ENCODE peak calls at places on chromosomes 16 and 17, in four cellular contexts. Z is sigmoid colon, V is AG04450, G is right lobe of liver. X is an unnamed sample.

GRCh38 chr17:16406742-16407674 is 8.4 kb upstream of the TRPV2 start:
- DNase-seq in Z (no peak), V (no peak), G (peak), X (peak)

GRCh38 chr16:53743149-53743566 is 39.2 kb downstream of the FTO start:
- DNase-seq in Z (no peak), V (no peak), G (no peak), X (peak)

GRCh38 chr17:57577751-57578607 is 167.1 kb downstream of the CCDC182 start:
- DNase-seq in Z (peak), V (peak), G (no peak), X (no peak)

GRCh38 chr16:4624827-4625616 is 396 bp downstream of the MGRN1 start:
- DNase-seq in Z (peak), V (peak), G (peak), X (peak)

GRCh38 chr17:15133826-15134225 is 131.3 kb downstream of the PMP22 start:
- DNase-seq in Z (no peak), V (no peak), G (no peak), X (no peak)

GRCh38 chr17:9056566-9056965 is 35.3 kb downstream of the NTN1 start:
- DNase-seq in Z (peak), V (no peak), G (peak), X (peak)

GRCh38 chr16:57435838-57436237 is 11.3 kb downstream of the CIAPIN1 start:
- DNase-seq in Z (no peak), V (no peak), G (no peak), X (no peak)

GRCh38 chr16:89200124-89200849 is at the start of gene SLC22A31:
- DNase-seq in Z (no peak), V (no peak), G (no peak), X (peak)

GRCh38 chr17:21039839-21040575 is 2.8 kb downstream of the USP22 start:
- DNase-seq in Z (peak), V (no peak), G (no peak), X (no peak)

GRCh38 chr17:41171881-41172280 is 3.9 kb upstream of the KRTAP4-3 start:
- DNase-seq in Z (no peak), V (peak), G (no peak), X (no peak)

GRCh38 chr16:47492428-47493357 is 31.6 kb downstream of the PHKB start:
- DNase-seq in Z (peak), V (no peak), G (peak), X (peak)

GRCh38 chr17:45782889-45783592 is 1.1 kb upstream of the CRHR1 start:
- DNase-seq in Z (no peak), V (no peak), G (no peak), X (no peak)

GRCh38 chr17:3613139-3613538 is 3.9 kb upstream of the TRPV1 start:
- DNase-seq in Z (no peak), V (no peak), G (no peak), X (peak)

GRCh38 chr16:57648590-57649442 is 19.3 kb upstream of the ADGRG3 start:
- DNase-seq in Z (peak), V (peak), G (peak), X (peak)

GRCh38 chr16:4373909-4374742 is 2.5 kb downstream of the VASN start:
- DNase-seq in Z (peak), V (peak), G (peak), X (peak)

GRCh38 chr17:56786989-56787482 is 46.7 kb downstream of the C17orf67 start:
- DNase-seq in Z (no peak), V (peak), G (no peak), X (no peak)

GRCh38 chr17:59791603-59792457 is 84.4 kb downstream of the VMP1 start:
- DNase-seq in Z (no peak), V (no peak), G (no peak), X (no peak)

GRCh38 chr16:49452108-49452507 is 78.5 kb downstream of the C16orf78 start:
- DNase-seq in Z (no peak), V (no peak), G (no peak), X (no peak)

GRCh38 chr17:77427471-77427991 is 286.8 kb downstream of the SEC14L1 start:
- DNase-seq in Z (peak), V (no peak), G (no peak), X (peak)

GRCh38 chr16:86928517-86929148 is 350.3 kb downstream of the FOXL1 start:
- DNase-seq in Z (no peak), V (no peak), G (no peak), X (no peak)

GRCh38 chr16:66430214-66430613 is 3.1 kb downstream of the BEAN1 start:
- DNase-seq in Z (no peak), V (no peak), G (no peak), X (no peak)

GRCh38 chr17:45688353-45688752 is 95.8 kb upstream of the CRHR1 start:
- DNase-seq in Z (peak), V (no peak), G (no peak), X (no peak)

GRCh38 chr16:1745181-1745899 is 26.0 kb downstream of the NME3 start:
- DNase-seq in Z (no peak), V (peak), G (no peak), X (no peak)

GRCh38 chr16:75402821-75403475 is 30.4 kb downstream of the CFDP1 start:
- DNase-seq in Z (no peak), V (no peak), G (no peak), X (no peak)

GRCh38 chr17:57582881-57583756 is 162.0 kb downstream of the CCDC182 start:
- DNase-seq in Z (no peak), V (no peak), G (no peak), X (no peak)

GRCh38 chr17:65074778-65075250 is 18.3 kb upstream of the GNA13 start:
- DNase-seq in Z (peak), V (peak), G (peak), X (peak)

GRCh38 chr16:71570143-71570542 is 6.7 kb downstream of the TAT start:
- DNase-seq in Z (no peak), V (no peak), G (no peak), X (no peak)

GRCh38 chr17:57668332-57668731 is 76.8 kb downstream of the CCDC182 start:
- DNase-seq in Z (no peak), V (no peak), G (no peak), X (no peak)

GRCh38 chr17:9020824-9021157 is 519 bp upstream of the NTN1 start:
- DNase-seq in Z (peak), V (no peak), G (peak), X (no peak)

GRCh38 chr17:42126836-42127235 is 4.2 kb downstream of the HSPB9 start:
- DNase-seq in Z (no peak), V (no peak), G (no peak), X (no peak)

GRCh38 chr17:17506893-17507464 is 10.8 kb upstream of the RASD1 start:
- DNase-seq in Z (no peak), V (no peak), G (peak), X (peak)

GRCh38 chr17:28086519-28086918 is 44.0 kb downstream of the NLK start:
- DNase-seq in Z (no peak), V (no peak), G (no peak), X (no peak)

GRCh38 chr16:67207857-67208524 is 9.1 kb downstream of the ELMO3 start:
- DNase-seq in Z (no peak), V (no peak), G (no peak), X (no peak)

GRCh38 chr16:48014349-48015135 is 141.3 kb downstream of the ABCC12 start:
- DNase-seq in Z (no peak), V (peak), G (no peak), X (no peak)

GRCh38 chr17:8740486-8740885 is 4.2 kb downstream of the CCDC42 start:
- DNase-seq in Z (no peak), V (no peak), G (no peak), X (no peak)

GRCh38 chr16:56667581-56668571 is at the start of gene MT1G:
- DNase-seq in Z (peak), V (no peak), G (peak), X (peak)

X was measured in mucosa of descending colon.